ENCODE peak calls at places on chromosomes 2 and 18, in seven cellular contexts. P is SK-N-SH, I is HepG2, U is GM12878, D is K562, N is H1, G is HCT116. L is an unnamed sample.

GRCh38 chr2:138094031-138094430 is 129.8 kb downstream of the HNMT start:
- DNase-seq in G (no peak), U (no peak), D (no peak), I (no peak), N (no peak), P (no peak), L (no peak)

GRCh38 chr18:2883137-2883671 is 36.4 kb downstream of the EMILIN2 start:
- DNase-seq in D (no peak), P (no peak), U (no peak), I (no peak), N (no peak), G (no peak), L (no peak)

GRCh38 chr18:6928359-6928758 is 189.2 kb downstream of the LAMA1 start:
- DNase-seq in D (no peak), I (no peak), P (no peak), G (no peak), U (no peak), N (no peak), L (no peak)

GRCh38 chr18:35095983-35096676 is 54.9 kb downstream of the MAPRE2 start:
- DNase-seq in G (no peak), U (peak), I (no peak), P (no peak), D (no peak), N (no peak), L (no peak)

GRCh38 chr2:104849618-104850097 is 4.3 kb upstream of the POU3F3 start:
- DNase-seq in U (no peak), G (peak), D (peak), I (peak), N (no peak), P (peak), L (peak)

GRCh38 chr18:45617284-45617683 is 2.0 kb downstream of the SLC14A2 start:
- DNase-seq in U (no peak), G (peak), I (no peak), P (peak), D (no peak), N (no peak), L (no peak)

GRCh38 chr2:9782197-9782719 is 61.0 kb upstream of the TAF1B start:
- DNase-seq in N (no peak), P (no peak), D (no peak), U (no peak), G (no peak), I (no peak), L (peak)

GRCh38 chr2:214477305-214477704 is 66.5 kb downstream of the VWC2L start:
- DNase-seq in G (no peak), N (no peak), D (no peak), P (no peak), I (no peak), U (no peak), L (no peak)

GRCh38 chr18:78080761-78081160 is 831.1 kb downstream of the GALR1 start:
- DNase-seq in N (no peak), G (no peak), U (no peak), I (no peak), P (no peak), D (no peak), L (no peak)

GRCh38 chr2:75055820-75056675 is 97.6 kb downstream of the POLE4 start:
- DNase-seq in U (peak), G (no peak), P (no peak), D (no peak), I (no peak), N (peak), L (no peak)

GRCh38 chr2:215465246-215465645 is 29.4 kb upstream of the FN1 start:
- DNase-seq in U (no peak), N (no peak), P (no peak), I (no peak), G (no peak), D (no peak), L (no peak)

GRCh38 chr2:121969766-121970639 is 214.6 kb downstream of the TSN start:
- DNase-seq in U (no peak), G (no peak), I (no peak), N (no peak), P (no peak), D (no peak), L (no peak)

GRCh38 chr2:132662742-132663141 is 7.3 kb downstream of the LYPD1 start:
- DNase-seq in N (no peak), U (no peak), D (no peak), I (no peak), P (no peak), G (no peak), L (no peak)

GRCh38 chr2:15313657-15314056 is 247.5 kb downstream of the NBAS start:
- DNase-seq in N (no peak), I (no peak), U (peak), G (no peak), D (no peak), P (no peak), L (no peak)
- TF ChIP-seq JUND in N (no peak), I (no peak), U (no peak), G (no peak), D (peak), P (peak), L (no peak)

GRCh38 chr2:182717451-182718215 is 1.6 kb downstream of the DNAJC10 start:
- DNase-seq in I (no peak), G (no peak), P (no peak), D (no peak), U (no peak), N (no peak), L (no peak)

GRCh38 chr2:182715121-182715895 is 749 bp upstream of the DNAJC10 start:
- DNase-seq in D (no peak), U (no peak), I (peak), G (no peak), N (no peak), P (no peak), L (peak)

GRCh38 chr2:182718459-182718858 is 2.4 kb downstream of the DNAJC10 start:
- DNase-seq in I (no peak), G (no peak), U (no peak), N (no peak), P (no peak), D (no peak), L (no peak)

GRCh38 chr2:182715896-182716664 is at the start of gene DNAJC10:
- DNase-seq in P (peak), U (peak), N (peak), I (peak), D (peak), G (peak), L (peak)

GRCh38 chr2:182716665-182716990 is 571 bp downstream of the DNAJC10 start:
- DNase-seq in U (no peak), P (no peak), D (no peak), N (no peak), G (no peak), I (peak), L (peak)
- TF ChIP-seq JUND in U (no peak), P (no peak), D (no peak), N (no peak), G (no peak), I (no peak), L (no peak)

DNA sequence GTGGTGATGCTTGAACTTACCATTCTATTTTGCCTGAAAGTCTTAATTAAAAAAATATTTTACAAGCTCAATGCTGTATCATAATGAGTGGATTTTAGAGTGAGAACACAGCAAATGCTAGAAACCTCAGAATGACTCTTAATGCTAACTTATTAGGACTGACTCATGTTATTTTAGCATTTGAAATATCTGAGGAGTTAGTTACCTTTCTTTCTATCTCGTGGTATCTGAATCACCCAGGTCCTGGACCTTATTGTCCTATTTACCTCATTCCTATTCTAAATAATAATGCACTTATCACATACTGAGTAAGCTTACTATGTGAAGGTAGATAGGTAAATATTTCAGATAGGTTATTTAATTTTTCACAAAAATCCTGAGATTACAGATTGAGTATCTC is 70.7 kb downstream of the SOS1 start:
- DNase-seq in I (no peak), N (no peak), G (no peak), U (no peak), P (no peak), D (no peak), L (no peak)
- TF ChIP-seq JUND in I (no peak), N (no peak), G (no peak), U (no peak), P (no peak), D (no peak), L (no peak)

GRCh38 chr2:102592601-102593000 is 26.8 kb upstream of the SLC9A2 start:
- DNase-seq in I (no peak), U (no peak), G (no peak), D (peak), N (no peak), P (no peak), L (peak)
- TF ChIP-seq JUND in I (no peak), U (no peak), G (no peak), D (no peak), N (no peak), P (no peak), L (no peak)

GRCh38 chr2:209321076-209321475 is 102.8 kb upstream of the MAP2 start:
- DNase-seq in G (no peak), D (no peak), U (no peak), I (no peak), N (no peak), P (no peak), L (no peak)
- TF ChIP-seq JUND in G (no peak), D (no peak), U (no peak), I (no peak), N (no peak), P (no peak), L (no peak)

GRCh38 chr2:150327546-150328495 is 159.6 kb downstream of the RND3 start:
- DNase-seq in P (peak), D (no peak), U (no peak), G (no peak), N (no peak), I (no peak), L (no peak)
- TF ChIP-seq JUND in P (no peak), D (no peak), U (no peak), G (no peak), N (no peak), I (no peak), L (no peak)

GRCh38 chr2:232211743-232212686 is 166.5 kb upstream of the ALPP start:
- DNase-seq in N (no peak), G (no peak), U (no peak), D (no peak), I (no peak), P (no peak), L (no peak)
- TF ChIP-seq JUND in N (no peak), G (no peak), U (no peak), D (no peak), I (no peak), P (no peak), L (no peak)

GRCh38 chr2:951224-952006 is 766 bp downstream of the SNTG2 start:
- DNase-seq in G (no peak), D (no peak), N (no peak), I (no peak), U (no peak), P (no peak), L (no peak)

GRCh38 chr2:953975-954686 is 3.5 kb downstream of the SNTG2 start:
- DNase-seq in N (no peak), D (no peak), P (peak), U (no peak), I (peak), G (no peak), L (peak)

GRCh38 chr2:955829-956731 is 5.4 kb downstream of the SNTG2 start:
- DNase-seq in G (no peak), D (no peak), U (no peak), P (no peak), N (no peak), I (no peak), L (no peak)

GRCh38 chr2:953408-953807 is 2.8 kb downstream of the SNTG2 start:
- DNase-seq in P (no peak), U (no peak), N (no peak), I (no peak), G (no peak), D (no peak), L (no peak)

DNA sequence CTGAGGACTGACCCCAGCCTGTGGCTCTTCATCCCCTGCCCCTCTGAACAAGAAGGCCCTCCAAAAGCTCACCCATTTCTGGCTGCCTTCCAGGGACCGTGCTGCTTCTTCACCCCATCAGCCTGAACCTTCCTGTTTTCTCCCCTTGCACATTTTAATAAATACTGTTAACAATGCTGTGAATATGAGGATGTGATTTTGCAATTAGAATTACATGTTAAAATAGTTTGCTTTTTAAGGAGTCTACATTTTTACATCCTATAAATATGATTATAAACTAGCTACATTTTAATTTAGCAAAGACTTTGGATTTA is 4.0 kb downstream of the SNTG2 start:
- DNase-seq in P (no peak), U (no peak), G (no peak), D (no peak), I (no peak), N (no peak), L (no peak)
- TF ChIP-seq JUND in P (no peak), U (no peak), G (no peak), D (no peak), I (no peak), N (no peak), L (no peak)

GRCh38 chr2:47569658-47570398 is 166.9 kb downstream of the MSH2 start:
- DNase-seq in I (no peak), U (no peak), P (peak), D (no peak), G (no peak), N (no peak), L (no peak)
- TF ChIP-seq JUND in I (no peak), U (no peak), P (no peak), D (no peak), G (no peak), N (no peak), L (no peak)

L was measured in T47D.